ENCODE peak calls at places on chromosomes 11 and 22, in ten cellular contexts. M is endothelial cell of umbilical vein; X is dorsolateral prefrontal cortex; Z is naive thymus-derived CD4-positive, alpha-beta T cell; D is endodermal cell; A is cardiac muscle cell; T is OCI-LY7; H is foreskin keratinocyte; P is coronary artery; K is prostate gland. L is an unnamed sample.
A peak's percentile ranks its signal among the peaks of the same experiment; 100 is the strongest.

GRCh38 chr22:23906641-23907040 is 12.5 kb downstream of the MIF start:
- DNase-seq in M (no peak), X (no peak), Z (no peak), D (no peak), A (no peak), T (no peak), H (no peak), P (no peak), K (no peak), L (no peak)

GRCh38 chr11:110478410-110478809 is 48.7 kb downstream of the FDX1 start:
- DNase-seq in M (no peak), X (no peak), Z (no peak), D (peak; percentile 92), A (no peak), T (no peak), H (no peak), P (no peak), K (no peak), L (peak; percentile 70)

GRCh38 chr11:61917357-61918109 is at the start of gene RAB3IL1:
- DNase-seq in M (peak; percentile 20), X (no peak), Z (no peak), D (peak; percentile 82), A (peak; percentile 68), T (no peak), H (no peak), P (peak; percentile 77), K (no peak), L (no peak)

GRCh38 chr11:111001986-111002616 is 243.4 kb upstream of the POU2AF2 start:
- DNase-seq in M (peak; percentile 7), X (no peak), Z (no peak), D (no peak), A (peak; percentile 86), T (no peak), H (peak; percentile 31), P (no peak), K (no peak), L (no peak)

GRCh38 chr11:68992743-68993255 is 12.0 kb upstream of the MRGPRD start:
- DNase-seq in M (no peak), X (peak; percentile 20), Z (no peak), D (peak; percentile 35), A (no peak), T (no peak), H (no peak), P (no peak), K (no peak), L (no peak)

GRCh38 chr22:21632237-21632895 is at the start of gene CCDC116:
- DNase-seq in M (no peak), X (no peak), Z (no peak), D (peak; percentile 86), A (no peak), T (peak; percentile 93), H (no peak), P (no peak), K (no peak), L (peak; percentile 91)

GRCh38 chr11:27971256-27971655 is 136.7 kb downstream of the KIF18A start:
- DNase-seq in M (no peak), X (no peak), Z (no peak), D (no peak), A (no peak), T (no peak), H (no peak), P (no peak), K (no peak), L (no peak)

GRCh38 chr11:68010058-68011041 is at the start of gene ALDH3B1:
- DNase-seq in M (peak; percentile 40), X (peak; percentile 74), Z (no peak), D (peak; percentile 86), A (peak; percentile 92), T (peak; percentile 49), H (no peak), P (peak; percentile 99), K (peak; percentile 46), L (peak; percentile 78)

GRCh38 chr11:14812776-14813175 is 79.3 kb downstream of the CYP2R1 start:
- DNase-seq in M (no peak), X (no peak), Z (no peak), D (no peak), A (no peak), T (no peak), H (no peak), P (no peak), K (no peak), L (no peak)

GRCh38 chr11:9269492-9270030 is 4.4 kb upstream of the DENND5A start:
- DNase-seq in M (no peak), X (no peak), Z (no peak), D (no peak), A (peak; percentile 52), T (no peak), H (no peak), P (no peak), K (no peak), L (no peak)

GRCh38 chr11:106594751-106595351 is 423.4 kb downstream of the GUCY1A2 start:
- DNase-seq in M (no peak), X (no peak), Z (peak; percentile 5), D (peak; percentile 81), A (no peak), T (no peak), H (no peak), P (no peak), K (no peak), L (no peak)

GRCh38 chr11:1422481-1422880 is 32.7 kb downstream of the BRSK2 start:
- DNase-seq in M (no peak), X (no peak), Z (no peak), D (peak; percentile 74), A (peak; percentile 23), T (no peak), H (no peak), P (no peak), K (no peak), L (no peak)

GRCh38 chr11:31160504-31161422 is 208.8 kb downstream of the DCDC1 start:
- DNase-seq in M (peak; percentile 15), X (no peak), Z (no peak), D (no peak), A (no peak), T (peak; percentile 3), H (no peak), P (no peak), K (no peak), L (peak; percentile 51)

DNA sequence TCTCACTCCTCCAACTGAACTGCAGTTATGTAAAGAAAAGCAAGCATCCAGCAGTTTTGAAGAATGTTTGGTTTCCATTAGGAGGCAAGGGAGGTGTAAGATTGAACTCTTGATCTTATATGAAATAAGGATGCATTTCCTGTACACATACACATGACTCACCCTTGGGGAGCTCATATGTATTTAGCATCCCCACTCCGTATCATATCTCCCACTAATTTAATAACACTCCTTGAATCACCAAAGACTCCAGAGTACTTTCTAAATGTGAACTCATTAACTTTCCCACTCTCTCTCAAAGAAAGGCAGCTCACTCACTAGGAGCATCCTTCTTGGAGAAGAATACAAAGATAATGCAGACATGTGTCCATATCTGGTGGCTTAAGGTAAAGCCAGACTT is 77.4 kb downstream of the ETS1 start:
- DNase-seq in M (no peak), X (no peak), Z (no peak), D (no peak), A (peak; percentile 40), T (no peak), H (no peak), P (no peak), K (no peak), L (no peak)
- H3K27ac ChIP-seq in M (peak overlapping the region; percentile 40), X (no peak overlapping the region), Z (peak overlapping the region; percentile 97), D (no peak overlapping the region), A (no peak overlapping the region), T (no peak overlapping the region), H (no peak overlapping the region), P (no peak overlapping the region), K (no peak overlapping the region), L (peak overlapping the region; percentile 69)

DNA sequence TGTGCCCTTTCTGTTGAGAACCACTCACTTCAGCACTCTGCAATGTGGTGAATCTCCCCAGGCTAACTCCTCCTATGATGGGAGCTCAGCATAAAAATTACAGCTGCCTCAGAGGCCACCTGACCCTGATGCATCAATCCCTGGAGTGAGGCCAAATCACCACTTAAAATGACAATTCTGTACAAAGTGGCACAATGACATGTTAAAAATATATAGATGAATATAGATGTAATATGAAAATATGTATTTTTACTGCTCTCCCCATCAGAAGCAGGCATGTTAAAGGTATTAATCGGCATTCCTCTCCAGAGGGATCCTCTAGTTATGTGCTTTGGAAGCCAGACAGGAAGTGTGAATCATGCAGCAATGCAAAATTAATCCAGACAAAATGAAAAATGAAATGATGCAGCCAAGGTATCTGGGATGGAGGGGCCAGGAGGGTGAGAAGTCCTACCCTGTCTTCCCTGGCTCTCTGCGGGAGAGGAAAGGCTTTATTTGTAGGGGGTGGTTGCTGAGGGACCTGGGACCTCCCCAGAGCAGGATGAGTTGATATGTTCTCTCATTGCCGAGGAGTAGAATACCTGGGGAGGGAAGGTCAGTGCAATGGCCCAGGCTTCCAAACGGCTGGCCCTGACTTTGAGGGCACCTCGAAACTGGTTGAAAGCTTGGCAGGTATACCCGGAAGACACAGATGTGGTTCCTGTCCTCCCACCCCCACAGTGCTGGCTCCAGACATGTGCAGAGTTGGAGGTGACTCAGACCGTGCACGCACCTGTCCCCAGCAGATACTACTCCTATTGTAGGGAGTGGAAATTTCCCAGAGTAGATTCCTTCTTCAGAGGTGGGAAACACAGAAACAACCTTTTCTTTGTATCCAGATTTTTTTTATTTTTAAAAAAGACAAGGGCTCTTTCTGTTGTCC is 347.9 kb upstream of the NCAM1 start:
- DNase-seq in M (peak; percentile 58), X (no peak), Z (no peak), D (no peak), A (peak; percentile 61), T (no peak), H (peak; percentile 83), P (no peak), K (no peak), L (no peak)
- H3K27ac ChIP-seq in M (peak overlapping the region; percentile 10), X (peak overlapping the region; percentile 67), Z (no peak overlapping the region), D (no peak overlapping the region), A (no peak overlapping the region), T (no peak overlapping the region), H (peak overlapping the region; percentile 89), P (no peak overlapping the region), K (no peak overlapping the region), L (no peak overlapping the region)

GRCh38 chr11:108170191-108170590 is 48.8 kb downstream of the ACAT1 start:
- DNase-seq in M (no peak), X (no peak), Z (no peak), D (no peak), A (no peak), T (no peak), H (no peak), P (no peak), K (no peak), L (no peak)
- H3K27ac ChIP-seq in M (no peak overlapping the region), X (no peak overlapping the region), Z (no peak overlapping the region), D (no peak overlapping the region), A (no peak overlapping the region), T (no peak overlapping the region), H (no peak overlapping the region), P (no peak overlapping the region), K (no peak overlapping the region), L (no peak overlapping the region)

DNA sequence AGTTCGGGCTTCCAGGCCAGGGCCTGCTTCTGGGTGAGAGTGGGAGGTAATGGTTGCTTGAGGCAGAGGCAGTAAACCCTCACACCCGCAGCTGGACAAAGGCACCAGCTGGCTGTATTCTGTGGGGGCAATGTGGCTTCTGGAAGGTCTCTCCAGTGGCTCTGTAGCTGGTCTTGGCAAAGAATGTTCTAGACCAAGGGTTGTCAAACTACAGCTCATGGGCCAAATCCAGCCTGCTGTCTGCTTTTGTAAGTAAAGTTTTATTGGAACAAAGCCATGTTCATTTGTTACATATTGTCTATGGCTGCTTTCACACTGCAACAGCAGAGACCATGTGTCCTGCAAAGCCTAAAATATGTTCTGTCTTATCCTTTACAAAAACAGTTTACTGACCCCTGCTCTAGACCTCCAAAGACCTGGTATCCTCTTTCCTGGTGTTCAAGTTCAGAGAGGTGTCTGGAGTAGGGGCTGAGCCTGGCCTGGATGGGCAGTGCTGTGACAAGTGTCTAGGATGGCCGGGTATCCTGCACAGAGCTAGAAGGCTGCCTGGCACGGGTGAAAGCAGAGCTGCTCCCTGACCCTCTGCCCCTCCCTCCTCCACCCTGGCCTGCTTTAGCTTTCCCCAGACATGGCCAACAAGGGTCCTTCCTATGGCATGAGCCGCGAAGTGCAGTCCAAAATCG is 3.4 kb downstream of the TAGLN start:
- DNase-seq in M (no peak), X (no peak), Z (no peak), D (no peak), A (peak; percentile 56), T (no peak), H (no peak), P (no peak), K (no peak), L (peak; percentile 38)
- H3K27ac ChIP-seq in M (no peak overlapping the region), X (no peak overlapping the region), Z (no peak overlapping the region), D (no peak overlapping the region), A (no peak overlapping the region), T (no peak overlapping the region), H (no peak overlapping the region), P (peak overlapping the region; percentile 97), K (peak overlapping the region; percentile 83), L (no peak overlapping the region)